ENCODE peak calls at places on chromosomes 7 and 10, in eight cellular contexts. One of them, this sample, is unnamed. For H3K36me3, the result is how much of the 10 kb centered on the place peaks cover.

GRCh38 chr7:111736475-111736874 is 174.2 kb upstream of the IMMP2L start:
- DNase-seq in tibial nerve: no peak
- DNase-seq in transverse colon: no peak
- DNase-seq in PC-3: peak
- DNase-seq in adrenal gland: no peak
- DNase-seq in GM23248: peak
- DNase-seq in pancreas: no peak
- DNase-seq in adipocyte: peak
- DNase-seq in this sample: no peak

GRCh38 chr7:125099519-125099918 is 169.9 kb upstream of the POT1 start:
- DNase-seq in adipocyte: no peak
- DNase-seq in tibial nerve: no peak
- DNase-seq in GM23248: no peak
- DNase-seq in transverse colon: no peak
- DNase-seq in PC-3: no peak
- DNase-seq in pancreas: no peak
- DNase-seq in adrenal gland: no peak
- DNase-seq in this sample: no peak

GRCh38 chr10:79378383-79378646 is 31.0 kb downstream of the PPIF start:
- DNase-seq in adrenal gland: no peak
- DNase-seq in tibial nerve: no peak
- DNase-seq in pancreas: no peak
- DNase-seq in adipocyte: no peak
- DNase-seq in PC-3: no peak
- DNase-seq in GM23248: no peak
- DNase-seq in transverse colon: no peak
- DNase-seq in this sample: no peak

GRCh38 chr7:32070406-32071360 is at the start of gene PDE1C:
- DNase-seq in adipocyte: peak
- DNase-seq in pancreas: no peak
- DNase-seq in tibial nerve: no peak
- DNase-seq in adrenal gland: no peak
- DNase-seq in GM23248: peak
- DNase-seq in PC-3: no peak
- DNase-seq in transverse colon: no peak
- DNase-seq in this sample: no peak

GRCh38 chr7:134736381-134736780 is 43.1 kb upstream of the CALD1 start:
- DNase-seq in PC-3: no peak
- DNase-seq in adipocyte: no peak
- DNase-seq in adrenal gland: no peak
- DNase-seq in pancreas: no peak
- DNase-seq in transverse colon: no peak
- DNase-seq in GM23248: no peak
- DNase-seq in tibial nerve: no peak
- DNase-seq in this sample: no peak

GRCh38 chr10:5534880-5535856 is 10.4 kb downstream of the CALML3 start:
- DNase-seq in PC-3: no peak
- DNase-seq in GM23248: peak
- DNase-seq in pancreas: no peak
- DNase-seq in tibial nerve: no peak
- DNase-seq in transverse colon: no peak
- DNase-seq in adipocyte: peak
- DNase-seq in adrenal gland: no peak
- DNase-seq in this sample: no peak

GRCh38 chr7:100048680-100049079 is 894 bp upstream of the ZSCAN21 start:
- DNase-seq in tibial nerve: no peak
- DNase-seq in GM23248: no peak
- DNase-seq in adrenal gland: no peak
- DNase-seq in pancreas: no peak
- DNase-seq in PC-3: no peak
- DNase-seq in transverse colon: peak
- DNase-seq in adipocyte: no peak
- DNase-seq in this sample: no peak

GRCh38 chr7:117863618-117864017 is 9.6 kb downstream of the CTTNBP2 start:
- DNase-seq in adipocyte: no peak
- DNase-seq in PC-3: no peak
- DNase-seq in pancreas: no peak
- DNase-seq in GM23248: no peak
- DNase-seq in tibial nerve: no peak
- DNase-seq in adrenal gland: no peak
- DNase-seq in transverse colon: no peak
- DNase-seq in this sample: no peak

GRCh38 chr7:32143271-32143670 is 73.1 kb upstream of the PDE1C start:
- DNase-seq in adrenal gland: no peak
- DNase-seq in pancreas: no peak
- DNase-seq in PC-3: no peak
- DNase-seq in tibial nerve: no peak
- DNase-seq in transverse colon: no peak
- DNase-seq in adipocyte: no peak
- DNase-seq in GM23248: no peak
- DNase-seq in this sample: no peak

GRCh38 chr10:74332398-74332797 is 181.4 kb downstream of the ADK start:
- DNase-seq in GM23248: peak
- DNase-seq in tibial nerve: no peak
- DNase-seq in pancreas: no peak
- DNase-seq in PC-3: no peak
- DNase-seq in transverse colon: no peak
- DNase-seq in adipocyte: peak
- DNase-seq in adrenal gland: no peak
- DNase-seq in this sample: no peak

GRCh38 chr7:461118-461452 is 58.6 kb downstream of the PDGFA start:
- DNase-seq in tibial nerve: no peak
- DNase-seq in transverse colon: no peak
- DNase-seq in GM23248: no peak
- DNase-seq in pancreas: no peak
- DNase-seq in PC-3: no peak
- DNase-seq in adipocyte: peak
- DNase-seq in adrenal gland: no peak
- DNase-seq in this sample: no peak

GRCh38 chr7:29248713-29249382 is 54.3 kb downstream of the CHN2 start:
- DNase-seq in adrenal gland: no peak
- DNase-seq in pancreas: peak
- DNase-seq in adipocyte: no peak
- DNase-seq in PC-3: no peak
- DNase-seq in tibial nerve: no peak
- DNase-seq in GM23248: no peak
- DNase-seq in transverse colon: no peak
- DNase-seq in this sample: no peak

GRCh38 chr10:61283489-61284221 is 169.5 kb downstream of the TMEM26 start:
- DNase-seq in adrenal gland: no peak
- DNase-seq in pancreas: no peak
- DNase-seq in transverse colon: no peak
- DNase-seq in PC-3: no peak
- DNase-seq in adipocyte: peak
- DNase-seq in tibial nerve: no peak
- DNase-seq in GM23248: peak
- DNase-seq in this sample: no peak

GRCh38 chr10:101935431-101935830 is 91.8 kb upstream of the KCNIP2 start:
- DNase-seq in transverse colon: no peak
- DNase-seq in PC-3: no peak
- DNase-seq in adrenal gland: no peak
- DNase-seq in GM23248: no peak
- DNase-seq in adipocyte: peak
- DNase-seq in tibial nerve: no peak
- DNase-seq in pancreas: no peak
- DNase-seq in this sample: no peak

GRCh38 chr7:28112056-28112455 is 68.5 kb downstream of the JAZF1 start:
- DNase-seq in transverse colon: no peak
- DNase-seq in GM23248: peak
- DNase-seq in pancreas: no peak
- DNase-seq in adrenal gland: no peak
- DNase-seq in tibial nerve: no peak
- DNase-seq in PC-3: no peak
- DNase-seq in adipocyte: peak
- DNase-seq in this sample: no peak

GRCh38 chr10:62399211-62399610 is 25.0 kb downstream of the ZNF365 start:
- DNase-seq in PC-3: no peak
- DNase-seq in tibial nerve: no peak
- DNase-seq in transverse colon: no peak
- DNase-seq in adrenal gland: no peak
- DNase-seq in pancreas: no peak
- DNase-seq in GM23248: peak
- DNase-seq in adipocyte: no peak
- DNase-seq in this sample: no peak

GRCh38 chr10:68434657-68435056 is 27.6 kb upstream of the RUFY2 start:
- DNase-seq in tibial nerve: no peak
- DNase-seq in GM23248: no peak
- DNase-seq in pancreas: no peak
- DNase-seq in adipocyte: no peak
- DNase-seq in transverse colon: no peak
- DNase-seq in PC-3: no peak
- DNase-seq in adrenal gland: no peak
- DNase-seq in this sample: no peak

DNA sequence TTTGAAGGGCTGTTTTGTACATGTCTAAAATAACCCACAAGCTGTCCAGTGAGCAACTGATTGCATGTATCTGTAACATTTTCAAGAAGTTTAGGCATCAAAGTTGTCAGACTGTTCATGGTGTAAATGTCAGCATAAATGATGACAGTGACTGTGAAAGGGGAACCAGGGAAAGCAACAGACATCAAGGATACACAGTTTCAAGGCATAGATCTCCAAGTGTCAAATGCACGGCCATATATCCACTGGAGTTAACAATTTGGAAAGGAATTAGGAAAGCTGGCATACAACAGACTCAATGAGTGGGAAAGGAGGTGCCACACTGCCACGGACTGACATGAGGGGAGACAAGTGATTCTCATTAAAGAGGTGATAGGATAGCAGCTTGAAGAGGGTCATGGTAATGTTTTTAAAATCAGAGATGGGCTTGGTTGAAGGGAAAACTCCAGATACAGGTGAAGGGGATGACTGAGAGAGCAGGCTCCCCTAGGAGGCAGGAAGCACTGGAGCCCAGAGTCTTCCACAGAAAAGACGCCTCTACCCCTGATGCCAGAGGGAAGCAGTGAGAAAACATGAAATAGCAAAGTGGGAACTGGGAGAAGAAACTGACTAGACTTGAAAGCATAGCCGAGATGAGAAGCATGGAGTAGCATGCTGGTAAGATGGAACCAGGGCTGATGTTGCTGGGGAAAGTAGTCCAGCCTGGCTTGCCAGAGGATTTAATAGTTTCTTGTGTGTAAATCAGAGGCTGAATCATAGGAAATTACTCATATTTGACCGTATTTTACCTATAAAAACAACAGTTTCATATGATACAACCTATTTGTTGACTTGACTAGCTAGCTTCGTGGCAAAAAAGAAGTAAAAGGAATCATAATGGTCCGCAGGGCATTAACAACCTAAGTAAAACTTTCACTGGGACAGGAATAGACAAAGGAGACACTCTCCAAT is 18.6 kb downstream of the NSMCE4A start:
- DNase-seq in adipocyte: peak
- DNase-seq in GM23248: peak
- DNase-seq in pancreas: no peak
- DNase-seq in tibial nerve: no peak
- DNase-seq in adrenal gland: no peak
- DNase-seq in transverse colon: no peak
- DNase-seq in PC-3: peak
- DNase-seq in this sample: no peak
- H3K36me3 ChIP-seq in adipocyte: under half
- H3K36me3 ChIP-seq in GM23248: under half
- H3K36me3 ChIP-seq in pancreas: under half
- H3K36me3 ChIP-seq in tibial nerve: under half
- H3K36me3 ChIP-seq in adrenal gland: under half
- H3K36me3 ChIP-seq in transverse colon: under half
- H3K36me3 ChIP-seq in PC-3: under half
- H3K36me3 ChIP-seq in this sample: half or more

DNA sequence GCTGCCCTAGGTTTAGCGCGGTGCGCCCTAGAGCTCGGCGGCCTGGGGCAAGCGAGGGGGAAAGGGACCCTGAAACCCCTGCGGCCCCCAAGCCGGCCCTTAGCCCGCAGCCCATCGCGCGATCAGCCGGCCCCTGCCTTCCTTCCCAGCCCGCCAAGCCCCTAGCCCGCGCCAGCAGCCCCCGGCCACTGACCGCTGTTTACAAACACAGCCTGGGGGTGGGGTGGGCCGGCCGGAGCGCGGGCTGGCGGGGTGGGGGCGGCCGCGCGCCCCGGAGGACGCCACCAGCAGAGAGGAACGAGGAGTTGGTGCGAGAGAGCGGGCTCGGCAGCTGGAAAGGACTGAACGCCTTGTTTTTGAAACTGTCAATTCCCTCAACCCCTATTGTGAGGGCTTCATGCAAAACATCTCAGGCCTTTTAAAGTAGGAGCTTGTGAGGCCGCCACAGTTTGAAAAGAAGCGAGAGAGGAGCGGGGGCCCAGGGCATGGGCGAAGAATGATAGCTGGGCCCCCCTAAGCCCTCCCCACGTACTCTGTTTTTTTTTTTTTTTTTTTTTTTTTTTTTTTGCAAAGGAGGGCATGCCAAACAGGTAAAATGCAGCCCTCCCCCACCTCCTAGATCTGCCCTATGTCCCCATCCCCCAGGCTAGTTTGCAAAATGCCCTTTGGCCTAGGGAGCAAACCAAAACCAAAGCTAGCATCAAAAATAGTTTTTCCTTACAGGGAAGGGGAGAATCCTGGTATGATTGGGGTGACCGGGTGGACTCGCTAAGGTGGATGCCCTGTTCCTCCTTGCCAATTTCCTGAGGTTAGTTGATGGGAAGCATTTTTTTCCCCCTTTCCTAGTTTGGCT is 15.0 kb downstream of the SKIDA1 start:
- DNase-seq in adipocyte: peak
- DNase-seq in PC-3: no peak
- DNase-seq in adrenal gland: no peak
- DNase-seq in transverse colon: no peak
- DNase-seq in pancreas: no peak
- DNase-seq in GM23248: peak
- DNase-seq in tibial nerve: no peak
- DNase-seq in this sample: no peak
- H3K4me3 ChIP-seq in adipocyte: peak
- H3K4me3 ChIP-seq in PC-3: no peak
- H3K4me3 ChIP-seq in adrenal gland: peak
- H3K4me3 ChIP-seq in transverse colon: peak
- H3K4me3 ChIP-seq in pancreas: no peak
- H3K4me3 ChIP-seq in GM23248: peak
- H3K4me3 ChIP-seq in tibial nerve: peak
- H3K4me3 ChIP-seq in this sample: peak

DNA sequence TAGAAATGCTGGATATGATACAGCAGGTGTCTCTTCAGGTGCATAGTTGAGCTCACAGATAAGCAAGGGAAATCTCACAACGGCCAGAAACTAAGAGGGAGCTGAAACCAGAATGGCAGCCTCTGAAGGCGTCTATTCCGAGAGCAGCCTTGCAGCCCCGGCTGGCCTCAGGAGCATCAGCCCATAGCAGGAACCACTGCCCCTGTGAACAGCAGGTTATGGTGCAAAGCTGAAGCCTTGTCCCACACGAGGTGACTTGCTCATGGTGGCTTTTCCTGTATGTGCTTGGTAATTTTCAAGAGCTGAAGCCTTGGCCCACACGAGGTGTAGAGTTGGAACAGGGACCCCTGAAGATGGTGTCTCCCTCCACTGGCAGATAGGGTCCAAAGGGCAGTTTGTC is 33.2 kb downstream of the BNIP3 start:
- DNase-seq in pancreas: no peak
- DNase-seq in adipocyte: no peak
- DNase-seq in transverse colon: no peak
- DNase-seq in tibial nerve: no peak
- DNase-seq in GM23248: no peak
- DNase-seq in adrenal gland: no peak
- DNase-seq in PC-3: no peak
- DNase-seq in this sample: no peak
- H3K36me3 ChIP-seq in pancreas: under half
- H3K36me3 ChIP-seq in adipocyte: half or more
- H3K36me3 ChIP-seq in transverse colon: under half
- H3K36me3 ChIP-seq in tibial nerve: under half
- H3K36me3 ChIP-seq in GM23248: under half
- H3K36me3 ChIP-seq in adrenal gland: under half
- H3K36me3 ChIP-seq in PC-3: under half
- H3K36me3 ChIP-seq in this sample: under half

GRCh38 chr10:104641150-104642000 is at the start of gene SORCS3:
- DNase-seq in adrenal gland: no peak
- DNase-seq in GM23248: peak
- DNase-seq in tibial nerve: no peak
- DNase-seq in pancreas: no peak
- DNase-seq in transverse colon: no peak
- DNase-seq in adipocyte: no peak
- DNase-seq in PC-3: no peak
- DNase-seq in this sample: no peak
- H3K4me3 ChIP-seq in adrenal gland: no peak
- H3K4me3 ChIP-seq in GM23248: no peak
- H3K4me3 ChIP-seq in tibial nerve: peak
- H3K4me3 ChIP-seq in pancreas: no peak
- H3K4me3 ChIP-seq in transverse colon: peak
- H3K4me3 ChIP-seq in adipocyte: no peak
- H3K4me3 ChIP-seq in PC-3: no peak
- H3K4me3 ChIP-seq in this sample: no peak